ENCODE peak calls at places on chromosomes 13 and 19, in five cellular contexts. Y, H, O, V and N are unnamed samples.

GRCh38 chr19:23283925-23284324 is 33.7 kb upstream of the ZNF724 start:
- DNase-seq in Y (peak), H (no peak), O (peak), V (peak), N (peak)

GRCh38 chr19:36059180-36059910 is 4.6 kb downstream of the WDR62 start:
- DNase-seq in Y (no peak), H (no peak), O (no peak), V (no peak), N (no peak)

GRCh38 chr13:112072531-112073244 is 5.7 kb downstream of the SOX1 start:
- DNase-seq in Y (peak), H (no peak), O (no peak), V (no peak), N (peak)

GRCh38 chr13:32309812-32310706 is 5.1 kb downstream of the ZAR1L start:
- DNase-seq in Y (peak), H (peak), O (peak), V (no peak), N (peak)

GRCh38 chr19:13366529-13367143 is 139.6 kb downstream of the CACNA1A start:
- DNase-seq in Y (peak), H (no peak), O (peak), V (no peak), N (peak)

GRCh38 chr19:18399008-18399407 is 1.6 kb upstream of the LRRC25 start:
- DNase-seq in Y (peak), H (peak), O (peak), V (peak), N (no peak)

GRCh38 chr19:55441692-55442321 is 1.3 kb downstream of the SHISA7 start:
- DNase-seq in Y (no peak), H (no peak), O (no peak), V (no peak), N (no peak)

GRCh38 chr13:40026741-40027140 is 371.3 kb downstream of the COG6 start:
- DNase-seq in Y (no peak), H (no peak), O (no peak), V (no peak), N (no peak)

GRCh38 chr13:38777347-38778107 is 90.7 kb downstream of the FREM2 start:
- DNase-seq in Y (no peak), H (no peak), O (no peak), V (no peak), N (no peak)

GRCh38 chr19:10402441-10403038 is 802 bp downstream of the CDC37 start:
- DNase-seq in Y (peak), H (peak), O (no peak), V (peak), N (no peak)

GRCh38 chr13:72437458-72437857 is 290.0 kb downstream of the MZT1 start:
- DNase-seq in Y (peak), H (no peak), O (no peak), V (no peak), N (no peak)

GRCh38 chr13:31909889-31910551 is 121.6 kb upstream of the FRY start:
- DNase-seq in Y (peak), H (peak), O (peak), V (no peak), N (peak)

GRCh38 chr13:40452741-40453665 is 213.4 kb downstream of the FOXO1 start:
- DNase-seq in Y (peak), H (peak), O (peak), V (no peak), N (no peak)

GRCh38 chr13:50599927-50600326 is 243.6 kb downstream of the DLEU7 start:
- DNase-seq in Y (no peak), H (no peak), O (no peak), V (no peak), N (no peak)

GRCh38 chr13:110070511-110071120 is 236.3 kb downstream of the COL4A1 start:
- DNase-seq in Y (peak), H (no peak), O (no peak), V (no peak), N (no peak)

GRCh38 chr13:53298426-53298825 is 269.8 kb downstream of the OLFM4 start:
- DNase-seq in Y (no peak), H (no peak), O (no peak), V (no peak), N (no peak)

GRCh38 chr13:95588721-95589120 is 36.2 kb downstream of the CLDN10 start:
- DNase-seq in Y (no peak), H (peak), O (no peak), V (no peak), N (no peak)

GRCh38 chr19:2543463-2544442 is 67.8 kb downstream of the GADD45B start:
- DNase-seq in Y (peak), H (peak), O (peak), V (peak), N (peak)

GRCh38 chr19:9863759-9864158 is 28.6 kb downstream of the PIN1 start:
- DNase-seq in Y (no peak), H (no peak), O (no peak), V (no peak), N (no peak)

GRCh38 chr19:4089400-4089908 is 22.8 kb upstream of the ZBTB7A start:
- DNase-seq in Y (no peak), H (no peak), O (no peak), V (no peak), N (no peak)

GRCh38 chr13:34698953-34699352 is 243.1 kb upstream of the NBEA start:
- DNase-seq in Y (no peak), H (no peak), O (no peak), V (no peak), N (no peak)

GRCh38 chr19:14560776-14561108 is 11.1 kb downstream of the NDUFB7 start:
- DNase-seq in Y (no peak), H (no peak), O (no peak), V (no peak), N (no peak)

GRCh38 chr13:57314897-57315520 is 148.0 kb downstream of the PRR20E start:
- DNase-seq in Y (peak), H (no peak), O (no peak), V (no peak), N (no peak)

GRCh38 chr13:33676700-33677048 is 141.3 kb upstream of the RFC3 start:
- DNase-seq in Y (peak), H (no peak), O (peak), V (peak), N (peak)